ENCODE peak calls at places on chromosome 13, in four cellular contexts. I is neuronal stem cell, K is hepatocyte, R is GM23338. E is an unnamed sample.
A peak's percentile ranks its signal among the peaks of the same experiment; 100 is the strongest.

GRCh38 chr13:99982741-99983400 is 1.3 kb downstream of the ZIC2 start:
- DNase-seq in R (peak; percentile 31), K (no peak), I (no peak), E (no peak)

GRCh38 chr13:94595006-94595942 is 678 bp downstream of the TGDS start:
- DNase-seq in K (peak; percentile 34), I (peak; percentile 6), R (peak; percentile 33), E (no peak)

GRCh38 chr13:23445794-23446193 is 12.3 kb upstream of the SACS start:
- DNase-seq in R (no peak), I (no peak), K (no peak), E (no peak)

GRCh38 chr13:45828253-45828968 is 23.1 kb downstream of the SIAH3 start:
- DNase-seq in R (peak; percentile 49), K (no peak), I (no peak), E (no peak)

GRCh38 chr13:34678154-34678553 is 263.9 kb upstream of the NBEA start:
- DNase-seq in R (no peak), K (no peak), I (no peak), E (no peak)

GRCh38 chr13:80547885-80548284 is 207.0 kb upstream of the SPRY2 start:
- DNase-seq in R (no peak), I (no peak), K (no peak), E (no peak)

GRCh38 chr13:48860369-48860768 is 115.3 kb upstream of the FNDC3A start:
- DNase-seq in I (no peak), R (no peak), K (no peak), E (no peak)

GRCh38 chr13:109156181-109156935 is 526.9 kb downstream of the MYO16 start:
- DNase-seq in K (no peak), I (no peak), R (no peak), E (no peak)

GRCh38 chr13:51324714-51325440 is 14.6 kb upstream of the SERPINE3 start:
- DNase-seq in K (no peak), R (peak; percentile 76), I (no peak), E (no peak)

GRCh38 chr13:105991622-105992254 is 543.7 kb downstream of the EFNB2 start:
- DNase-seq in R (no peak), I (no peak), K (no peak), E (no peak)

GRCh38 chr13:40777166-40777956 is 6.4 kb upstream of the MRPS31 start:
- DNase-seq in K (peak; percentile 70), R (peak; percentile 88), I (peak; percentile 40), E (no peak)

GRCh38 chr13:51614350-51614786 is 30.1 kb downstream of the WDFY2 start:
- DNase-seq in R (no peak), K (no peak), I (no peak), E (no peak)

GRCh38 chr13:112990783-112991182 is 21.8 kb downstream of the MCF2L start:
- DNase-seq in K (peak; percentile 84), I (no peak), R (peak; percentile 67), E (no peak)

GRCh38 chr13:94227255-94227879 is 252.1 kb downstream of the DCT start:
- DNase-seq in K (no peak), R (no peak), I (no peak), E (no peak)

GRCh38 chr13:94031609-94032008 is 447.9 kb downstream of the DCT start:
- DNase-seq in R (no peak), I (no peak), K (no peak), E (no peak)

GRCh38 chr13:100594731-100595130 is 6.1 kb upstream of the GGACT start:
- DNase-seq in I (no peak), R (peak; percentile 77), K (peak; percentile 30), E (no peak)

GRCh38 chr13:37667631-37668161 is 69.1 kb upstream of the POSTN start:
- DNase-seq in I (no peak), K (no peak), R (no peak), E (no peak)

GRCh38 chr13:111521030-111521429 is 200.6 kb downstream of the TEX29 start:
- DNase-seq in R (no peak), I (no peak), K (no peak), E (no peak)
- H3K27me3 ChIP-seq in R (no peaks in the 10 kb centered on the region), I (no peaks in the 10 kb centered on the region), K (peaks cover 4% of the 10 kb centered on the region), E (no peaks in the 10 kb centered on the region)

DNA sequence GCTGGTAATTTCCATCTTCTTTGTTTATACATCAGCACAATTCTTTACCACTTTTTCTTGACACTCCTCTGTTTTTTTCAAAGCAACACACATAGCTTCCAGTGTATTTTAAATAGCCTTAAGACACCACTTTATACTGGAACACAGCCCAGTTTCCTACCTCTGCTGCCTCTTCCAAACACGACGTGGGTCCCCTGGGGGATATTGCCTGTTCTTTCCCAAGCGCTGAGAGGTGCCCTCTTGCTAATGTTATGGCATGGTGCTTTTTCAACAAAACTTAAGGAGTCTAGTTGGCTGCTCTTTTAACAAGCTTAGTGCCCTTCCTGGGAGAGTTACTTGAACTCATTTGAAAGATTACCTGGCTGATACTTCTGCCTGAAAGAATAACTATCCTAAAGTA is 112.7 kb downstream of the OLFM4 start:
- DNase-seq in I (no peak), K (no peak), R (no peak), E (no peak)
- H3K4me1 ChIP-seq in I (peaks cover 23% of the 10 kb centered on the region), K (peaks cover 5% of the 10 kb centered on the region), R (peaks cover 10% of the 10 kb centered on the region), E (no peaks in the 10 kb centered on the region)

DNA sequence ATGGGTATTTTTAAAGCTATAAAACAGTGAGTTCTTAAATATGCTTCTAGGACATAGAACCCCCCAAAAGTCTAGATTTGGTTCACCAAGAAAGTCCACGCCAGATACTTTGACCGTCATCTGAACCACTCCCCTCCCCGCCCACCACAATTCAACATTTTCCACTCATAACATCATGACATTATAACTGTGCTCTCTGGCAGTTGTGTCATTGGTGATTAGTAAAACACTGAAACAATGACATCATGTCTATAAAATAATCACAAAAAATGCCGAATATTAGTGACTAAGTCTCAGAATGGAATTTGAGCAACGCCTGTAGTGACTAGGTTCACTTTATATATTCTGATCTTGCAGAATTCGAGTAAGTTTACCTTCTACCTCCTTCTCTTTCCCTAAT is 732.3 kb downstream of the FGF9 start:
- DNase-seq in R (no peak), I (no peak), K (no peak), E (no peak)
- H3K27me3 ChIP-seq in R (no peaks in the 10 kb centered on the region), I (no peaks in the 10 kb centered on the region), K (no peaks in the 10 kb centered on the region), E (no peaks in the 10 kb centered on the region)

DNA sequence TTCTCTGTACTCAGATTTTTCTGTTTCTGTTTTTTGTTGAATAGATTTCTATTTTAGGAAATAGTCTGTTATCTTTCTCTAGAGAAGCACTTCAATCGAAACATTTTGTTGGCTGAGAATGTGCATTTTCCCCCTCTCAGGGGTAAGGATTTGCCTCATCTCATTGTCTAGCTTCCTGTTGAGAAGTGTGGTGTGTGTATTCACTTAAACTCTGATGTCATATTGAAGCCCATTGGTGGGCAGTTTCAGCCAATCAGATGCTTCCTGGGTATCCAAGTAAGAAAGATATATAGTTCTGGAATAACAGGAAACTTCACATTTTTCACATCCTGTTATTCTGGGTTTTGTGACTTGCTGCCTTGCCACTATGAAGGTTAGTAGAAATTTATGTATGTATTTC is 87.6 kb downstream of the ARHGEF7 start:
- DNase-seq in I (no peak), K (peak; percentile 55), R (peak; percentile 59), E (peak; percentile 51)
- H3K4me1 ChIP-seq in I (peaks cover 23% of the 10 kb centered on the region), K (peaks cover 26% of the 10 kb centered on the region), R (peaks cover 59% of the 10 kb centered on the region), E (peaks cover 15% of the 10 kb centered on the region)

DNA sequence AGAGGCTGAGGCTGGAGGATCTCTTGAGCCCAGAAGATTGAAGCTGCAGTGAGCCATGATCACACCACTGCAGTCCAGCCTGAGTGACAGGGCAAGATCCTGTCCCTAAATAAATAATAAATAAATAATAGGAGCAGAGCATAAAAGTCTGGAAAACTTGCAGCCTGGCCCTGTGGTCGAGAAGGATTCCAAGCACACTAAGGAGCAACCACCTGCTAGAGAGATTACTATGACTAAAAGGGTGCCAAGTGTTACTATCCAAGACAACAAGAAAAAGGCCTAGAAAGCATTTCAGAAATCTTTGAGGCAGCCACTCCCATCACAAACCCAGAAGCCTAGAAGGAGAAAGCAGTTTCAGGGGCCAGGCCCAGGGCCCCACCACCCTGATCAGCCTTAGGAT is 46.1 kb downstream of the LHFPL6 start:
- DNase-seq in R (no peak), I (no peak), K (no peak), E (no peak)
- H3K27me3 ChIP-seq in R (no peaks in the 10 kb centered on the region), I (no peaks in the 10 kb centered on the region), K (no peaks in the 10 kb centered on the region), E (no peaks in the 10 kb centered on the region)

DNA sequence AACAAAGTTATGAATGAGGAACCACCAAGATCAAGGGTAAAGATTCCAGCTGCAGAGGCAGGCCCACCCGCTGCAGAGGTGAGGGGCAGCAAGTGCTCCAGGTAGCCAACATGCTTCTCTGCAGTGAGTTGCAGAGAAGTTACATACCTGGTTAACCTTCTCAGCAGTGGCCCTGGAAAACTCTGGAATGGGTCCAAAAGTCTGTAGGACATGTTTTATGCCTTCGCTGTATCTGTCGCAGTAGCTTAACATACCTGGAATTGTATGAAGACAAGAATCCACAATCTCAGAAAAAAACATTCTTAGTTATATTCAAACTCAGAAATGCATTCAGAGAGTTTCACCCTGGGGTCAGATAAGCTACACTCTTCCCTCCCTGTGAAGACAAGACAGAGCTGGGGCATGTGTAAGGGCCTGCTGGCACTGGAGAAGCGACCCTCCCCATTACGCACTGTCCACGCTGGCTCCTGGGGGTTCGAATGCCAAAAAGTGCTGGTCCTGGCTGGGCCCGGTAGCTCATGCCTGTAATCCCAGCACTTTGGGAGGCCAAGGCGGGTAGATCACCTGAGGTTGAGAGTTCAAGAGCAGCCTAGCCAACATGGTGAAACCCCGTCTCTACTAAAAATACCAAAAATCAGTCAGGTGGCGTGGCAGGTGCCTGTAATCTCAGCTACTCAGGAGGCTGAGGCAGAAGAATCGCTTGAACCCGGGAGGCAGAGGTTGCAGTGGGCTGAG is 121.0 kb downstream of the CRYL1 start:
- DNase-seq in K (no peak), R (no peak), I (no peak), E (no peak)
- H3K4me1 ChIP-seq in K (no peaks in the 10 kb centered on the region), R (peaks cover 23% of the 10 kb centered on the region), I (no peaks in the 10 kb centered on the region), E (no peaks in the 10 kb centered on the region)

DNA sequence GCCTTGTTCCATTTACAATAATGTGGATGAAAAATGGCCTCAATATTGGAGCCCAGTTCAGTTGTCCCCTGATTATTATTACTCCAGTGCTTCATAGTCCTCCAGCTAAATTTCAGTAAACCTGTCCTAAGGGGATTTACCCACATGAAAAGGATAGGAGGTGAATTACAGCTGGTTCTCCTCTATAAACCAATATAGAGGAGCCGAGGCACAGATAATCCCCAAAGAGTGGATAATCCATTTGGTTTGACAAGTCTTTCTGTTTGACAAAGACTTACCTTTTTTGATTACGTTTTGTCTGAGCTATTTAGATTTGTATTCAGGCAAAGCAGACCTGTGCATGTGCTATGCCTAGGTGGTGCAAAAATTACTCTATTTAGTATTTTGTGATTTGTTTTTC is 2.7 kb downstream of the CNMD start:
- DNase-seq in I (no peak), K (no peak), R (no peak), E (no peak)
- H3K27me3 ChIP-seq in I (no peaks in the 10 kb centered on the region), K (peaks cover 49% of the 10 kb centered on the region), R (no peaks in the 10 kb centered on the region), E (no peaks in the 10 kb centered on the region)